ENCODE peak calls at places on chromosomes 2 and 18, in eight cellular contexts. One of them, this sample, is unnamed.
A peak's percentile ranks its signal among the peaks of the same experiment; 100 is the strongest.

GRCh38 chr2:54261537-54261936 is 5.5 kb upstream of the TSPYL6 start:
- DNase-seq in M059J: no peak
- DNase-seq in fibroblast of the aortic adventitia: no peak
- DNase-seq in iris pigment epithelial cell: peak; percentile 54
- DNase-seq in posterior cingulate gyrus: no peak
- DNase-seq in cardiac fibroblast: peak; percentile 46
- DNase-seq in EH: no peak
- DNase-seq in HFF-Myc: no peak
- DNase-seq in this sample: no peak

GRCh38 chr2:192194065-192194865 is 468 bp downstream of the TMEFF2 start:
- DNase-seq in iris pigment epithelial cell: peak; percentile 26
- DNase-seq in M059J: peak; percentile 38
- DNase-seq in fibroblast of the aortic adventitia: peak; percentile 25
- DNase-seq in HFF-Myc: no peak
- DNase-seq in cardiac fibroblast: peak; percentile 27
- DNase-seq in posterior cingulate gyrus: peak; percentile 45
- DNase-seq in EH: peak; percentile 39
- DNase-seq in this sample: peak; percentile 58

GRCh38 chr18:26813043-26813442 is 52.5 kb downstream of the AQP4 start:
- DNase-seq in fibroblast of the aortic adventitia: peak; percentile 28
- DNase-seq in M059J: peak; percentile 41
- DNase-seq in posterior cingulate gyrus: no peak
- DNase-seq in EH: no peak
- DNase-seq in cardiac fibroblast: peak; percentile 38
- DNase-seq in iris pigment epithelial cell: peak; percentile 10
- DNase-seq in HFF-Myc: no peak
- DNase-seq in this sample: no peak

GRCh38 chr2:190863946-190864345 is 16.7 kb upstream of the GLS start:
- DNase-seq in posterior cingulate gyrus: no peak
- DNase-seq in EH: peak; percentile 75
- DNase-seq in M059J: no peak
- DNase-seq in iris pigment epithelial cell: no peak
- DNase-seq in HFF-Myc: no peak
- DNase-seq in cardiac fibroblast: no peak
- DNase-seq in fibroblast of the aortic adventitia: peak; percentile 32
- DNase-seq in this sample: no peak

GRCh38 chr2:122451040-122451439 is 695.6 kb downstream of the TSN start:
- DNase-seq in posterior cingulate gyrus: no peak
- DNase-seq in fibroblast of the aortic adventitia: peak; percentile 16
- DNase-seq in cardiac fibroblast: peak; percentile 65
- DNase-seq in M059J: peak; percentile 5
- DNase-seq in HFF-Myc: no peak
- DNase-seq in iris pigment epithelial cell: peak; percentile 11
- DNase-seq in EH: peak; percentile 46
- DNase-seq in this sample: no peak

GRCh38 chr18:9810994-9811393 is 74.8 kb upstream of the TXNDC2 start:
- DNase-seq in EH: no peak
- DNase-seq in cardiac fibroblast: no peak
- DNase-seq in iris pigment epithelial cell: no peak
- DNase-seq in HFF-Myc: no peak
- DNase-seq in fibroblast of the aortic adventitia: no peak
- DNase-seq in posterior cingulate gyrus: no peak
- DNase-seq in M059J: no peak
- DNase-seq in this sample: no peak

GRCh38 chr2:128593518-128594272 is 275.0 kb upstream of the HS6ST1 start:
- DNase-seq in cardiac fibroblast: no peak
- DNase-seq in EH: no peak
- DNase-seq in iris pigment epithelial cell: no peak
- DNase-seq in M059J: no peak
- DNase-seq in HFF-Myc: no peak
- DNase-seq in fibroblast of the aortic adventitia: peak; percentile 12
- DNase-seq in posterior cingulate gyrus: no peak
- DNase-seq in this sample: no peak

GRCh38 chr2:187698374-187699110 is 144.3 kb upstream of the TFPI start:
- DNase-seq in iris pigment epithelial cell: peak; percentile 45
- DNase-seq in M059J: no peak
- DNase-seq in cardiac fibroblast: peak; percentile 6
- DNase-seq in posterior cingulate gyrus: no peak
- DNase-seq in EH: peak; percentile 37
- DNase-seq in HFF-Myc: no peak
- DNase-seq in fibroblast of the aortic adventitia: peak; percentile 76
- DNase-seq in this sample: peak; percentile 10

GRCh38 chr2:195645413-195645812 is 11.6 kb upstream of the SLC39A10 start:
- DNase-seq in posterior cingulate gyrus: no peak
- DNase-seq in cardiac fibroblast: no peak
- DNase-seq in fibroblast of the aortic adventitia: no peak
- DNase-seq in iris pigment epithelial cell: no peak
- DNase-seq in M059J: no peak
- DNase-seq in HFF-Myc: no peak
- DNase-seq in EH: no peak
- DNase-seq in this sample: no peak

GRCh38 chr2:44723921-44724320 is 217.6 kb upstream of the SIX3 start:
- DNase-seq in M059J: no peak
- DNase-seq in posterior cingulate gyrus: no peak
- DNase-seq in iris pigment epithelial cell: no peak
- DNase-seq in cardiac fibroblast: no peak
- DNase-seq in fibroblast of the aortic adventitia: no peak
- DNase-seq in HFF-Myc: no peak
- DNase-seq in EH: no peak
- DNase-seq in this sample: no peak

GRCh38 chr18:62870643-62871042 is 155.3 kb downstream of the PHLPP1 start:
- DNase-seq in M059J: no peak
- DNase-seq in cardiac fibroblast: no peak
- DNase-seq in posterior cingulate gyrus: no peak
- DNase-seq in iris pigment epithelial cell: no peak
- DNase-seq in HFF-Myc: no peak
- DNase-seq in EH: no peak
- DNase-seq in fibroblast of the aortic adventitia: no peak
- DNase-seq in this sample: no peak

GRCh38 chr18:65620076-65620696 is 130.6 kb upstream of the CDH7 start:
- DNase-seq in iris pigment epithelial cell: no peak
- DNase-seq in cardiac fibroblast: no peak
- DNase-seq in fibroblast of the aortic adventitia: no peak
- DNase-seq in M059J: no peak
- DNase-seq in HFF-Myc: no peak
- DNase-seq in EH: no peak
- DNase-seq in posterior cingulate gyrus: no peak
- DNase-seq in this sample: no peak

GRCh38 chr2:152054593-152054992 is 44.3 kb downstream of the CACNB4 start:
- DNase-seq in posterior cingulate gyrus: no peak
- DNase-seq in fibroblast of the aortic adventitia: peak; percentile 92
- DNase-seq in EH: peak; percentile 87
- DNase-seq in HFF-Myc: no peak
- DNase-seq in iris pigment epithelial cell: peak; percentile 74
- DNase-seq in cardiac fibroblast: peak; percentile 87
- DNase-seq in M059J: peak; percentile 79
- DNase-seq in this sample: peak; percentile 62

GRCh38 chr2:172065086-172065485 is 20.2 kb upstream of the DLX1 start:
- DNase-seq in cardiac fibroblast: peak; percentile 54
- DNase-seq in posterior cingulate gyrus: no peak
- DNase-seq in M059J: no peak
- DNase-seq in HFF-Myc: no peak
- DNase-seq in EH: no peak
- DNase-seq in iris pigment epithelial cell: peak; percentile 39
- DNase-seq in fibroblast of the aortic adventitia: no peak
- DNase-seq in this sample: no peak

GRCh38 chr2:223050900-223051299 is 1.1 kb upstream of the KCNE4 start:
- DNase-seq in cardiac fibroblast: peak; percentile 52
- DNase-seq in posterior cingulate gyrus: no peak
- DNase-seq in iris pigment epithelial cell: peak; percentile 46
- DNase-seq in HFF-Myc: no peak
- DNase-seq in fibroblast of the aortic adventitia: peak; percentile 68
- DNase-seq in EH: peak; percentile 82
- DNase-seq in M059J: peak; percentile 63
- DNase-seq in this sample: peak; percentile 66